ENCODE peak calls at places on chromosome 4, in seven cellular contexts. One of them, this sample, is unnamed.

GRCh38 chr4:124432500-124432899 is 280.0 kb downstream of the ANKRD50 start:
- DNase-seq in NCI-H526 treated with DMSO at 0.1 percent for 48 hours: no peak
- DNase-seq in amygdala: no peak
- DNase-seq in globus pallidus: no peak
- DNase-seq in thoracic aorta: no peak
- DNase-seq in fibroblast of lung: peak
- DNase-seq in RCC 7860: no peak
- DNase-seq in this sample: no peak

GRCh38 chr4:76558391-76559235 is 123.6 kb downstream of the SHROOM3 start:
- DNase-seq in globus pallidus: no peak
- DNase-seq in amygdala: no peak
- DNase-seq in fibroblast of lung: no peak
- DNase-seq in thoracic aorta: no peak
- DNase-seq in RCC 7860: no peak
- DNase-seq in NCI-H526 treated with DMSO at 0.1 percent for 48 hours: no peak
- DNase-seq in this sample: no peak

GRCh38 chr4:110484029-110484428 is 8.1 kb downstream of the ENPEP start:
- DNase-seq in globus pallidus: no peak
- DNase-seq in fibroblast of lung: no peak
- DNase-seq in NCI-H526 treated with DMSO at 0.1 percent for 48 hours: no peak
- DNase-seq in amygdala: no peak
- DNase-seq in thoracic aorta: no peak
- DNase-seq in RCC 7860: peak
- DNase-seq in this sample: no peak

GRCh38 chr4:94406668-94407437 is 44.9 kb upstream of the PDLIM5 start:
- DNase-seq in amygdala: peak
- DNase-seq in globus pallidus: peak
- DNase-seq in thoracic aorta: peak
- DNase-seq in NCI-H526 treated with DMSO at 0.1 percent for 48 hours: peak
- DNase-seq in RCC 7860: peak
- DNase-seq in fibroblast of lung: peak
- DNase-seq in this sample: peak

GRCh38 chr4:78612398-78613005 is 60.9 kb downstream of the ANXA3 start:
- DNase-seq in globus pallidus: peak
- DNase-seq in fibroblast of lung: peak
- DNase-seq in RCC 7860: peak
- DNase-seq in thoracic aorta: no peak
- DNase-seq in NCI-H526 treated with DMSO at 0.1 percent for 48 hours: no peak
- DNase-seq in amygdala: peak
- DNase-seq in this sample: peak

GRCh38 chr4:38739438-38739837 is 43.4 kb downstream of the TLR10 start:
- DNase-seq in RCC 7860: no peak
- DNase-seq in fibroblast of lung: no peak
- DNase-seq in thoracic aorta: no peak
- DNase-seq in NCI-H526 treated with DMSO at 0.1 percent for 48 hours: no peak
- DNase-seq in globus pallidus: no peak
- DNase-seq in amygdala: no peak
- DNase-seq in this sample: no peak

GRCh38 chr4:17670423-17670822 is 56.0 kb downstream of the MED28 start:
- DNase-seq in globus pallidus: no peak
- DNase-seq in amygdala: no peak
- DNase-seq in RCC 7860: no peak
- DNase-seq in fibroblast of lung: no peak
- DNase-seq in NCI-H526 treated with DMSO at 0.1 percent for 48 hours: no peak
- DNase-seq in thoracic aorta: no peak
- DNase-seq in this sample: no peak

GRCh38 chr4:97142893-97143292 is 1000.4 kb downstream of the STPG2 start:
- DNase-seq in RCC 7860: no peak
- DNase-seq in fibroblast of lung: no peak
- DNase-seq in NCI-H526 treated with DMSO at 0.1 percent for 48 hours: no peak
- DNase-seq in amygdala: no peak
- DNase-seq in globus pallidus: no peak
- DNase-seq in thoracic aorta: no peak
- DNase-seq in this sample: no peak

GRCh38 chr4:105061136-105061696 is 85.5 kb upstream of the TET2 start:
- DNase-seq in NCI-H526 treated with DMSO at 0.1 percent for 48 hours: no peak
- DNase-seq in RCC 7860: peak
- DNase-seq in amygdala: no peak
- DNase-seq in fibroblast of lung: no peak
- DNase-seq in globus pallidus: peak
- DNase-seq in thoracic aorta: no peak
- DNase-seq in this sample: peak

GRCh38 chr4:87317527-87317926 is 5.2 kb downstream of the HSD17B13 start:
- DNase-seq in NCI-H526 treated with DMSO at 0.1 percent for 48 hours: no peak
- DNase-seq in RCC 7860: no peak
- DNase-seq in fibroblast of lung: peak
- DNase-seq in thoracic aorta: no peak
- DNase-seq in amygdala: no peak
- DNase-seq in globus pallidus: no peak
- DNase-seq in this sample: no peak

GRCh38 chr4:185396724-185397402 is at the start of gene ANKRD37:
- DNase-seq in RCC 7860: peak
- DNase-seq in NCI-H526 treated with DMSO at 0.1 percent for 48 hours: no peak
- DNase-seq in thoracic aorta: no peak
- DNase-seq in fibroblast of lung: peak
- DNase-seq in globus pallidus: no peak
- DNase-seq in amygdala: no peak
- DNase-seq in this sample: peak

GRCh38 chr4:152321408-152321807 is 214.5 kb downstream of the FBXW7 start:
- DNase-seq in amygdala: no peak
- DNase-seq in RCC 7860: no peak
- DNase-seq in fibroblast of lung: no peak
- DNase-seq in globus pallidus: no peak
- DNase-seq in NCI-H526 treated with DMSO at 0.1 percent for 48 hours: no peak
- DNase-seq in thoracic aorta: no peak
- DNase-seq in this sample: no peak

GRCh38 chr4:87985097-87985886 is 9.8 kb downstream of the SPP1 start:
- DNase-seq in thoracic aorta: no peak
- DNase-seq in RCC 7860: peak
- DNase-seq in fibroblast of lung: peak
- DNase-seq in globus pallidus: peak
- DNase-seq in amygdala: peak
- DNase-seq in NCI-H526 treated with DMSO at 0.1 percent for 48 hours: peak
- DNase-seq in this sample: peak

GRCh38 chr4:24689212-24689611 is 104.9 kb upstream of the DHX15 start:
- DNase-seq in thoracic aorta: no peak
- DNase-seq in globus pallidus: no peak
- DNase-seq in amygdala: no peak
- DNase-seq in fibroblast of lung: no peak
- DNase-seq in RCC 7860: no peak
- DNase-seq in NCI-H526 treated with DMSO at 0.1 percent for 48 hours: no peak
- DNase-seq in this sample: no peak

GRCh38 chr4:108255203-108255747 is 86.5 kb upstream of the LEF1 start:
- DNase-seq in amygdala: no peak
- DNase-seq in thoracic aorta: no peak
- DNase-seq in RCC 7860: no peak
- DNase-seq in globus pallidus: no peak
- DNase-seq in fibroblast of lung: no peak
- DNase-seq in NCI-H526 treated with DMSO at 0.1 percent for 48 hours: no peak
- DNase-seq in this sample: no peak

GRCh38 chr4:34039766-34040165 is 2204.5 kb downstream of the ARAP2 start:
- DNase-seq in RCC 7860: no peak
- DNase-seq in fibroblast of lung: no peak
- DNase-seq in thoracic aorta: no peak
- DNase-seq in globus pallidus: no peak
- DNase-seq in amygdala: no peak
- DNase-seq in NCI-H526 treated with DMSO at 0.1 percent for 48 hours: no peak
- DNase-seq in this sample: no peak

GRCh38 chr4:177411996-177412395 is 30.2 kb downstream of the AGA start:
- DNase-seq in amygdala: no peak
- DNase-seq in fibroblast of lung: no peak
- DNase-seq in globus pallidus: no peak
- DNase-seq in NCI-H526 treated with DMSO at 0.1 percent for 48 hours: no peak
- DNase-seq in thoracic aorta: no peak
- DNase-seq in RCC 7860: no peak
- DNase-seq in this sample: no peak

GRCh38 chr4:139243448-139244365 is 36.3 kb downstream of the MGARP start:
- DNase-seq in amygdala: no peak
- DNase-seq in fibroblast of lung: peak
- DNase-seq in thoracic aorta: peak
- DNase-seq in globus pallidus: no peak
- DNase-seq in RCC 7860: peak
- DNase-seq in NCI-H526 treated with DMSO at 0.1 percent for 48 hours: no peak
- DNase-seq in this sample: no peak